ENCODE peak calls at places on chromosome 9, in four cellular contexts. I, M, O and U are unnamed samples.

GRCh38 chr9:83988411-83988810 is 7.8 kb downstream of the RMI1 start:
- DNase-seq in I (no peak), M (no peak), O (no peak), U (no peak)

GRCh38 chr9:129874261-129875101 is 39.2 kb downstream of the USP20 start:
- DNase-seq in I (no peak), M (no peak), O (no peak), U (no peak)

GRCh38 chr9:12759767-12760166 is 15.1 kb upstream of the LURAP1L start:
- DNase-seq in I (no peak), M (peak; percentile 54), O (peak; percentile 42), U (no peak)

GRCh38 chr9:93451762-93452709 is 551 bp downstream of the FAM120A start:
- DNase-seq in I (no peak), M (peak; percentile 78), O (peak; percentile 52), U (no peak)

GRCh38 chr9:89953824-89954223 is 349.0 kb downstream of the GADD45G start:
- DNase-seq in I (peak; percentile 28), M (no peak), O (no peak), U (no peak)

GRCh38 chr9:113222482-113222841 is 1.1 kb downstream of the SLC31A1 start:
- DNase-seq in I (no peak), M (peak; percentile 74), O (peak; percentile 25), U (no peak)

GRCh38 chr9:138103111-138103823 is 225.7 kb downstream of the CACNA1B start:
- DNase-seq in I (no peak), M (no peak), O (no peak), U (no peak)

GRCh38 chr9:131117111-131117761 is 8.2 kb upstream of the NUP214 start:
- DNase-seq in I (no peak), M (no peak), O (no peak), U (no peak)

GRCh38 chr9:131281119-131281965 is 5.0 kb upstream of the FAM78A start:
- DNase-seq in I (no peak), M (no peak), O (no peak), U (no peak)

GRCh38 chr9:89427621-89428221 is 70.2 kb downstream of the SEMA4D start:
- DNase-seq in I (no peak), M (peak; percentile 47), O (no peak), U (no peak)

GRCh38 chr9:131334568-131335105 is 45.1 kb downstream of the PLPP7 start:
- DNase-seq in I (peak; percentile 57), M (peak; percentile 30), O (no peak), U (no peak)

GRCh38 chr9:84668204-84669007 is 1.1 kb upstream of the NTRK2 start:
- DNase-seq in I (no peak), M (peak; percentile 76), O (peak; percentile 74), U (no peak)

GRCh38 chr9:131278421-131279111 is 2.3 kb upstream of the FAM78A start:
- DNase-seq in I (no peak), M (no peak), O (no peak), U (no peak)

GRCh38 chr9:18129809-18130334 is 344.1 kb upstream of the ADAMTSL1 start:
- DNase-seq in I (no peak), M (no peak), O (no peak), U (no peak)

GRCh38 chr9:2559212-2560152 is 62.1 kb upstream of the VLDLR start:
- DNase-seq in I (no peak), M (peak; percentile 94), O (peak; percentile 84), U (no peak)

GRCh38 chr9:73380411-73380810 is 228.7 kb downstream of the ANXA1 start:
- DNase-seq in I (no peak), M (no peak), O (no peak), U (no peak)

GRCh38 chr9:21102311-21102710 is 24.6 kb upstream of the IFNB1 start:
- DNase-seq in I (no peak), M (peak; percentile 64), O (no peak), U (no peak)

GRCh38 chr9:3777137-3777536 is 251.3 kb upstream of the RFX3 start:
- DNase-seq in I (no peak), M (no peak), O (no peak), U (no peak)

GRCh38 chr9:79812099-79812498 is 240.3 kb downstream of the TLE4 start:
- DNase-seq in I (no peak), M (peak; percentile 79), O (no peak), U (no peak)

GRCh38 chr9:36149197-36149596 is 12.7 kb downstream of the GLIPR2 start:
- DNase-seq in I (no peak), M (peak; percentile 69), O (peak; percentile 48), U (no peak)

GRCh38 chr9:122099271-122099869 is 6.3 kb upstream of the TTLL11 start:
- DNase-seq in I (no peak), M (peak; percentile 86), O (peak; percentile 54), U (no peak)

GRCh38 chr9:22037954-22038690 is 29.0 kb upstream of the CDKN2B start:
- DNase-seq in I (no peak), M (peak; percentile 71), O (peak; percentile 57), U (no peak)